ENCODE peak calls at places on chromosomes 13 and 19, in six cellular contexts. Z is IMR-90, A is cardiac fibroblast, S is NCI-H748 treated with DMSO at 0.1 percent for 48 hours, D is GM19239, X is psoas muscle. V is an unnamed sample.
A peak's percentile ranks its signal among the peaks of the same experiment; 100 is the strongest.

GRCh38 chr13:58142952-58143351 is 511.4 kb downstream of the PCDH17 start:
- DNase-seq in Z (no peak), A (no peak), S (no peak), D (no peak), X (no peak), V (no peak)

GRCh38 chr19:29446331-29446730 is 79.5 kb upstream of the VSTM2B start:
- DNase-seq in Z (no peak), A (no peak), S (no peak), D (no peak), X (no peak), V (no peak)

GRCh38 chr19:40713939-40714338 is 2.7 kb downstream of the COQ8B start:
- DNase-seq in Z (no peak), A (no peak), S (no peak), D (no peak), X (no peak), V (no peak)

GRCh38 chr19:10142701-10143375 is 23.1 kb upstream of the EIF3G start:
- DNase-seq in Z (no peak), A (no peak), S (no peak), D (no peak), X (no peak), V (no peak)

GRCh38 chr13:63455938-63456337 is 2040.3 kb upstream of the PCDH20 start:
- DNase-seq in Z (no peak), A (peak; percentile 6), S (no peak), D (no peak), X (no peak), V (no peak)

GRCh38 chr19:54436031-54436523 is 12.9 kb upstream of the LENG8 start:
- DNase-seq in Z (no peak), A (no peak), S (no peak), D (no peak), X (no peak), V (no peak)

GRCh38 chr19:1262687-1263123 is 6.4 kb upstream of the CIRBP start:
- DNase-seq in Z (no peak), A (no peak), S (no peak), D (no peak), X (peak; percentile 62), V (no peak)

GRCh38 chr19:17703823-17704463 is 15.3 kb upstream of the MAP1S start:
- DNase-seq in Z (peak; percentile 31), A (peak; percentile 70), S (no peak), D (peak; percentile 68), X (no peak), V (peak; percentile 4)

GRCh38 chr19:33214621-33215020 is 11.0 kb downstream of the SLC7A10 start:
- DNase-seq in Z (peak; percentile 35), A (peak; percentile 36), S (peak; percentile 7), D (no peak), X (peak; percentile 26), V (peak; percentile 46)

GRCh38 chr13:50476579-50476978 is 366.9 kb downstream of the DLEU7 start:
- DNase-seq in Z (no peak), A (peak; percentile 33), S (no peak), D (no peak), X (no peak), V (no peak)

GRCh38 chr13:35349052-35349451 is 127.4 kb downstream of the MAB21L1 start:
- DNase-seq in Z (no peak), A (no peak), S (no peak), D (no peak), X (no peak), V (no peak)

GRCh38 chr13:50129923-50130685 is 114.9 kb downstream of the KCNRG start:
- DNase-seq in Z (no peak), A (peak; percentile 62), S (no peak), D (no peak), X (peak; percentile 88), V (no peak)

GRCh38 chr13:101218484-101218883 is 197.8 kb downstream of the NALCN start:
- DNase-seq in Z (peak; percentile 60), A (peak; percentile 57), S (no peak), D (no peak), X (no peak), V (no peak)

GRCh38 chr13:40205771-40206240 is 460.6 kb downstream of the FOXO1 start:
- DNase-seq in Z (no peak), A (no peak), S (no peak), D (no peak), X (no peak), V (no peak)

GRCh38 chr19:57362419-57362818 is 932 bp upstream of the TRAPPC2B start:
- DNase-seq in Z (no peak), A (no peak), S (no peak), D (no peak), X (no peak), V (no peak)

GRCh38 chr19:46704379-46705076 is 12.4 kb downstream of the PRKD2 start:
- DNase-seq in Z (no peak), A (peak; percentile 59), S (peak; percentile 14), D (peak; percentile 86), X (peak; percentile 87), V (no peak)

GRCh38 chr13:20505405-20506366 is 20.0 kb downstream of the CRYL1 start:
- DNase-seq in Z (no peak), A (no peak), S (no peak), D (no peak), X (no peak), V (no peak)

GRCh38 chr19:30479657-30480056 is 107.5 kb downstream of the ZNF536 start:
- DNase-seq in Z (no peak), A (no peak), S (no peak), D (no peak), X (no peak), V (no peak)

GRCh38 chr19:33552928-33553279 is 31.3 kb upstream of the PEPD start:
- DNase-seq in Z (no peak), A (no peak), S (no peak), D (no peak), X (no peak), V (no peak)

V was measured in NCI-H345.